ENCODE peak calls at places on chromosomes 11 and 22, in eight cellular contexts. K is A549, R is gastrocnemius medialis, Q is heart left ventricle, E is HCT116, S is spleen, A is vagina, M is body of pancreas. L is an unnamed sample.

GRCh38 chr22:46763051-46763705 is 728 bp downstream of the TBC1D22A start:
- DNase-seq in K (no peak), R (peak), Q (peak), E (no peak), S (peak), A (no peak), M (no peak), L (no peak)

GRCh38 chr11:100863080-100863581 is 176.0 kb downstream of the ARHGAP42 start:
- DNase-seq in K (peak), R (peak), Q (peak), E (no peak), S (no peak), A (no peak), M (no peak), L (no peak)

GRCh38 chr11:14336507-14337503 is 22.2 kb downstream of the RRAS2 start:
- DNase-seq in K (peak), R (no peak), Q (no peak), E (peak), S (no peak), A (no peak), M (no peak), L (no peak)

GRCh38 chr22:48667289-48667688 is 1160.4 kb downstream of the BRD1 start:
- DNase-seq in K (no peak), R (no peak), Q (no peak), E (no peak), S (no peak), A (no peak), M (no peak), L (no peak)

GRCh38 chr11:112542479-112542878 is 281.8 kb upstream of the PLET1 start:
- DNase-seq in K (no peak), R (no peak), Q (no peak), E (no peak), S (no peak), A (no peak), M (no peak), L (no peak)

GRCh38 chr11:19116315-19116970 is 525 bp upstream of the ZDHHC13 start:
- DNase-seq in K (no peak), R (no peak), Q (no peak), E (no peak), S (peak), A (no peak), M (no peak), L (no peak)

GRCh38 chr22:20418211-20418788 is 19.3 kb downstream of the SCARF2 start:
- DNase-seq in K (peak), R (peak), Q (peak), E (peak), S (peak), A (no peak), M (peak), L (peak)

GRCh38 chr11:87290304-87290922 is 252.7 kb downstream of the TMEM135 start:
- DNase-seq in K (peak), R (no peak), Q (no peak), E (peak), S (no peak), A (no peak), M (no peak), L (no peak)

GRCh38 chr11:126997641-126998040 is 2.9 kb downstream of the KIRREL3 start:
- DNase-seq in K (no peak), R (no peak), Q (no peak), E (no peak), S (no peak), A (no peak), M (no peak), L (no peak)

GRCh38 chr22:32322986-32323385 is 34.7 kb upstream of the RFPL3 start:
- DNase-seq in K (no peak), R (no peak), Q (no peak), E (no peak), S (peak), A (no peak), M (no peak), L (no peak)

GRCh38 chr11:11039249-11039965 is 181.6 kb upstream of the ZBED5 start:
- DNase-seq in K (no peak), R (no peak), Q (no peak), E (no peak), S (no peak), A (no peak), M (no peak), L (no peak)

GRCh38 chr11:132490976-132491375 is 1041.3 kb downstream of the OPCML start:
- DNase-seq in K (no peak), R (no peak), Q (no peak), E (no peak), S (no peak), A (no peak), M (no peak), L (no peak)

GRCh38 chr22:37552560-37553163 is 7.6 kb upstream of the CDC42EP1 start:
- DNase-seq in K (no peak), R (no peak), Q (peak), E (no peak), S (no peak), A (no peak), M (no peak), L (no peak)

GRCh38 chr11:97751405-97751804 is 1269.3 kb upstream of the CNTN5 start:
- DNase-seq in K (no peak), R (no peak), Q (peak), E (no peak), S (no peak), A (no peak), M (peak), L (no peak)

GRCh38 chr11:89612111-89612510 is 98.0 kb upstream of the TRIM77 start:
- DNase-seq in K (no peak), R (no peak), Q (no peak), E (no peak), S (no peak), A (no peak), M (no peak), L (no peak)

GRCh38 chr11:3156282-3156660 is 8.8 kb downstream of the OSBPL5 start:
- DNase-seq in K (no peak), R (no peak), Q (peak), E (no peak), S (peak), A (no peak), M (no peak), L (no peak)

GRCh38 chr22:22558972-22559603 is at the start of gene PRAME:
- DNase-seq in K (peak), R (no peak), Q (peak), E (peak), S (peak), A (no peak), M (peak), L (no peak)

GRCh38 chr11:27934830-27935145 is 173.2 kb downstream of the KIF18A start:
- DNase-seq in K (peak), R (no peak), Q (no peak), E (peak), S (no peak), A (no peak), M (no peak), L (no peak)

GRCh38 chr22:32836286-32836859 is 34.9 kb downstream of the TIMP3 start:
- DNase-seq in K (peak), R (no peak), Q (no peak), E (no peak), S (no peak), A (no peak), M (no peak), L (no peak)

GRCh38 chr11:59615132-59615636 is 390 bp downstream of the OSBP start:
- DNase-seq in K (peak), R (peak), Q (peak), E (peak), S (peak), A (no peak), M (peak), L (peak)

DNA sequence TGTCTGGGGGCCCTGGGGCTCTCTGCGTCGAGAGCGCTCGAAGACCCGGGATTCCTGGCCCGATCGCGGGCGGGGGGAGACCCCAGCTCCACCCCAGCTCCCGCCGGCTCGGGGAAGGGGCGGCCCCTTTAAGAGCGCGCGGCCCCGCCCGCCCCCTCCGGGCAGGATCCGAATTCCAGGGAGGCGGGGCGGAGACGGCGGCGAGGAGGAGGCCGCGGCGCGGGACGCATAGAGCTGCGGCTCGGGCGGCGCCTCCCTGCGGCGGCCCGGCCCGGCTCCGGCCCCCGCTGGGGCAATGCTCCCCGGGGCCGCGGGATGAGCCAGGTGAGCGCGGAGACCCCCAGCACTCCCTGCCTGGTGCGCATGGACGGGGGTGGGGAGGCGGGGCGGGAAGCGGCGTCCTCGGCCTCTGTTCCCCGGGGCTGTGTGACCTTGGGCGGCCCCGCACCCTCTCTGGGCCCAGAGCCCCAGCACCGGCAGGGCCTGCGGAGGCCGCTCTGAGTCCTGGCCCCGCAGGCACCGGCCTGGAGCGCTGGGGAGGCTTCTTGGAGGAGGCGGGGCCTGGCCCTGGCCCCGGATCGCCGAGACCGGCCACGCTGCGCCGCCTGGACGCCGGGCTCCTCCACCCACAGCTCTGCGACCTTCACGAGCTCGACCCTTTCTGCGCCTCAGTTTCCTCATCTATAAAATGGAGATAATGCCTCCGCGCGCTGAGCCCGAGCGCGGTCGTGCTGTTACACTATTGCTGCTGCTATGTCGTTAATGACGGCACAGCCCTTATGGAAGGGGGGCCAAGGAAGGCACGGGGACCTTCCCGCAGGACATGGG is 594 bp downstream of the GAS2L1 start:
- DNase-seq in K (peak), R (peak), Q (peak), E (no peak), S (peak), A (no peak), M (peak), L (peak)
- TF ChIP-seq POLR2A in K (peak), R (peak), Q (peak), E (peak), S (no peak), A (no peak), M (peak), L (peak)

GRCh38 chr11:12140186-12140938 is 30.0 kb downstream of the MICAL2 start:
- DNase-seq in K (no peak), R (no peak), Q (no peak), E (no peak), S (no peak), A (no peak), M (no peak), L (no peak)
- TF ChIP-seq POLR2A in K (no peak), R (no peak), Q (no peak), E (no peak), S (no peak), A (no peak), M (no peak), L (no peak)

DNA sequence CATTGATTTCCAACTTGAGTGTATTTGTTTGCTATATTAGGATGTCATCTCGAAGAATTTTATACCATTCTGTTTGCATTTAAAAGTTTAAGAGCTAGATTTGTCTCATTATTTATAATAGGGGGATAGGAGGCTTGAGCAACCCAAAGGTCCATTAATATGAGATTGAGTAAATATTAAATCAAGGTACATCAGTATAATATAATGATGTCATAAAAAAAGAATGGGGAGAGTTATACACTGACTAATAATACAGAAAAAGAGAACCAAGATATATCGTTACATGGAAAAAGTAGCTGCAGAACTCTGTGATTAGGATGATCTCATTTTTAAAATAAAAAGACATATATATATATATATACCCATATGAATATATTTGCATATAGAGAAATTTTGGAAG is 19.4 kb downstream of the SPA17 start:
- DNase-seq in K (no peak), R (no peak), Q (no peak), E (no peak), S (no peak), A (no peak), M (no peak), L (no peak)
- TF ChIP-seq POLR2A in K (no peak), R (no peak), Q (no peak), E (no peak), S (no peak), A (no peak), M (no peak), L (no peak)

GRCh38 chr22:42581762-42582716 is 28.3 kb downstream of the SERHL2 start:
- DNase-seq in K (peak), R (peak), Q (peak), E (peak), S (peak), A (no peak), M (peak), L (peak)
- TF ChIP-seq POLR2A in K (peak), R (peak), Q (no peak), E (peak), S (no peak), A (no peak), M (no peak), L (peak)

GRCh38 chr11:12110714-12111481 is 508 bp downstream of the MICAL2 start:
- DNase-seq in K (no peak), R (no peak), Q (peak), E (no peak), S (peak), A (no peak), M (peak), L (no peak)

GRCh38 chr11:12109591-12110196 is 696 bp upstream of the MICAL2 start:
- DNase-seq in K (no peak), R (no peak), Q (no peak), E (no peak), S (no peak), A (no peak), M (no peak), L (no peak)

GRCh38 chr11:12111482-12112149 is 1.2 kb downstream of the MICAL2 start:
- DNase-seq in K (no peak), R (no peak), Q (no peak), E (no peak), S (no peak), A (no peak), M (no peak), L (no peak)

GRCh38 chr11:12108875-12109453 is 1.4 kb upstream of the MICAL2 start:
- DNase-seq in K (no peak), R (no peak), Q (no peak), E (no peak), S (no peak), A (no peak), M (no peak), L (no peak)

GRCh38 chr11:12110201-12110713 is at the start of gene MICAL2:
- DNase-seq in K (peak), R (peak), Q (peak), E (peak), S (peak), A (no peak), M (peak), L (peak)
- TF ChIP-seq POLR2A in K (peak), R (peak), Q (peak), E (no peak), S (no peak), A (no peak), M (peak), L (peak)

DNA sequence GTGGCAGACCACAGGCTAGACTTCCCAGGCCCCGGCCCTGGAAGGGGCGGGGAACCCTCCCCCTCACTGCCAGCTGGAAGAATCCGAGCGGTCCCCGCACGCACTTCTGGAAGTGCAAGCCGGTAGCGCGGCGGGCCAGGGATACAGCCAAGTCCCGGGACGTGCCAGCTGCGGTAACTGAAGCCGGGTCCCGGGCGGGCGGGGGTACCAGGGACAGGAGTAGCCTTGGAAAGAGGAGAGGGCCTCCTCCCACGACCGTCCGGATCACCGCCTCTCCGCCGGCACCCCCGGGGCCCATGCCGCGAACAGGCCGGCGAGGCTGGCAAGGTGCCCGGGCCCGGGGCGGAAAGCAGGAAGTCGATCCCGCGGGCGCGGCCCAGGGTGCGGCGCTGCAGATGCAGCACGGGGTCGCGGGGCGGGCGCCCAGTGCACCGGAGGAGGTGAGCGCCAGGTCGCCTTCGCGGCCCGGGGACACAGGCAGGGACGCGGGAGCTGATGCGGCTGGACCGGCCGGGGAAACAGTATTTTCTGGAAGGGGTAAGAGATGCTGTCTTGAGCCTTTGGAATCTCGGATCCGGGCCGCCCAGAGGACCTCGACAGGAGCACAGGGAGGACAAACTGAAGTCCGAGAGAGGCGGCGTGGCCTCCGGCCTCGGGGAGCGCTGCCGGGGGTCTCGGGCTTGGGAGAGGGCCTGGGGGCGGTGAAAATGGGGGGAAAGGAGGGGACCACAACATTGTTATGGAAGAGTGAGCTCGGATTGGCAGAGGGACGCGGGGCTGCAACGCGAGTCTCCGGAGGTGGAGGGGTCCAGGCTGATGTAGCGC is 756 bp upstream of the SLC35C1 start:
- DNase-seq in K (peak), R (peak), Q (peak), E (no peak), S (peak), A (no peak), M (peak), L (peak)
- TF ChIP-seq POLR2A in K (peak), R (no peak), Q (no peak), E (peak), S (no peak), A (no peak), M (peak), L (peak)

GRCh38 chr11:64206457-64207246 is at the start of gene FERMT3:
- DNase-seq in K (no peak), R (peak), Q (peak), E (no peak), S (peak), A (no peak), M (peak), L (no peak)
- TF ChIP-seq POLR2A in K (no peak), R (peak), Q (no peak), E (no peak), S (no peak), A (no peak), M (no peak), L (no peak)

DNA sequence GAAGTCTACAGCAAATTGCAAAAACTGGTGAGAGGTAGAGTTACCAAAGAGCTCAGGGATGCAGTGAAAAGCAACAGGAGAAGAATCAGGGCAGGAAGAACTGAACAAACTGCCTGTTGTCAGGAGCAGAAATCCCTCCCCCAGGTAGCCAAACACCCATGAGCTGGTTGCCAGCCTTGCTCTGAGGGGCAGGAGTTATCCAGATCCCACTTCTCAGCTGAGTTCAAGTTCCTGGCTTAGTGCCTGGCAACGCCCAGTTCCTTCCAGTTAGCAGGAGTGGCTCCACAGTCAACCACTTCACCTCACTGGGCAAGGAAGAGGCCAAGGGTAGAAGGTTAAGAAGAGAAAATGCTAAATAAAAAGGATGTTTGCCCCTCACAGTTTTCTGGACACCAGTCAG is 1.9 kb upstream of the MPZL2 start:
- DNase-seq in K (no peak), R (no peak), Q (peak), E (no peak), S (no peak), A (no peak), M (no peak), L (peak)
- TF ChIP-seq POLR2A in K (no peak), R (no peak), Q (no peak), E (no peak), S (no peak), A (no peak), M (no peak), L (peak)

L was measured in prostate gland.